ENCODE peak calls at places on chromosomes 5 and 9, in ten cellular contexts. K, C, V, L, M, R, X, W, N and Q are unnamed samples.

GRCh38 chr5:76133967-76134366 is 50.8 kb downstream of the SV2C start:
- DNase-seq in K (no peak), C (no peak), V (no peak), L (no peak), M (no peak), R (no peak), X (no peak), W (no peak), N (no peak), Q (no peak)

GRCh38 chr5:178429156-178429468 is 161.1 kb downstream of the COL23A1 start:
- DNase-seq in K (no peak), C (no peak), V (no peak), L (no peak), M (no peak), R (no peak), X (no peak), W (no peak), N (no peak), Q (no peak)

GRCh38 chr9:71249729-71250317 is 128.4 kb upstream of the TRPM3 start:
- DNase-seq in K (peak), C (peak), V (no peak), L (no peak), M (no peak), R (peak), X (no peak), W (no peak), N (peak), Q (peak)

GRCh38 chr9:131087354-131087893 is 8.9 kb upstream of the AIF1L start:
- DNase-seq in K (no peak), C (no peak), V (no peak), L (no peak), M (no peak), R (no peak), X (no peak), W (no peak), N (no peak), Q (no peak)

GRCh38 chr5:111127453-111128195 is 35.5 kb downstream of the WDR36 start:
- DNase-seq in K (no peak), C (no peak), V (no peak), L (no peak), M (no peak), R (no peak), X (no peak), W (no peak), N (no peak), Q (peak)

GRCh38 chr5:171599957-171600612 is 180.6 kb downstream of the FGF18 start:
- DNase-seq in K (no peak), C (no peak), V (no peak), L (no peak), M (no peak), R (no peak), X (no peak), W (no peak), N (no peak), Q (no peak)

GRCh38 chr5:112165897-112166737 is 253.0 kb downstream of the EPB41L4A start:
- DNase-seq in K (no peak), C (no peak), V (no peak), L (no peak), M (no peak), R (no peak), X (no peak), W (no peak), N (no peak), Q (peak)

GRCh38 chr5:178080056-178080455 is 33.3 kb upstream of the N4BP3 start:
- DNase-seq in K (no peak), C (no peak), V (no peak), L (no peak), M (no peak), R (no peak), X (no peak), W (no peak), N (no peak), Q (no peak)

GRCh38 chr5:32325067-32325466 is 12.3 kb upstream of the MTMR12 start:
- DNase-seq in K (no peak), C (peak), V (no peak), L (no peak), M (no peak), R (no peak), X (no peak), W (no peak), N (no peak), Q (peak)

GRCh38 chr5:143014017-143014651 is 244.0 kb downstream of the ARHGAP26 start:
- DNase-seq in K (peak), C (peak), V (no peak), L (no peak), M (no peak), R (no peak), X (peak), W (no peak), N (peak), Q (no peak)

GRCh38 chr9:98248737-98249474 is 6.5 kb downstream of the TBC1D2 start:
- DNase-seq in K (no peak), C (no peak), V (peak), L (no peak), M (no peak), R (peak), X (peak), W (no peak), N (no peak), Q (peak)

GRCh38 chr5:62266573-62266972 is 39.4 kb upstream of the KIF2A start:
- DNase-seq in K (no peak), C (no peak), V (no peak), L (no peak), M (no peak), R (no peak), X (no peak), W (no peak), N (no peak), Q (no peak)